ENCODE peak calls at places on chromosomes 4 and X, in six cellular contexts. F is brain microvascular endothelial cell, S is WERI-Rb-1, Q is activated T-cell treated with anti-CD3 and anti-CD28 coated beads for 1 hour, I is cardiac muscle cell, C is germinal center. B is an unnamed sample.

GRCh38 chrX:9310596-9310995 is 154.3 kb upstream of the TBL1X start:
- DNase-seq in I (peak; percentile 15), F (no peak), S (no peak), C (no peak), Q (no peak), B (no peak)

GRCh38 chr4:55169352-55169959 is 44.1 kb upstream of the KDR start:
- DNase-seq in S (no peak), F (peak; percentile 81), Q (no peak), I (no peak), C (no peak), B (no peak)

GRCh38 chrX:132227383-132228112 is 8.3 kb upstream of the RAP2C start:
- DNase-seq in I (peak; percentile 39), S (no peak), C (no peak), F (no peak), Q (no peak), B (no peak)

GRCh38 chrX:110287605-110288004 is 30.3 kb downstream of the AMMECR1 start:
- DNase-seq in I (peak; percentile 41), F (no peak), S (no peak), C (no peak), Q (no peak), B (no peak)

GRCh38 chrX:68829594-68830485 is 1.0 kb downstream of the EFNB1 start:
- DNase-seq in S (no peak), F (no peak), Q (no peak), C (peak; percentile 13), I (peak; percentile 45), B (no peak)

GRCh38 chr4:185369729-185370128 is 26.0 kb downstream of the LRP2BP start:
- DNase-seq in F (no peak), Q (no peak), C (no peak), S (no peak), I (peak; percentile 13), B (no peak)

GRCh38 chr4:145011636-145012035 is 86.4 kb downstream of the ANAPC10 start:
- DNase-seq in I (peak; percentile 65), S (no peak), Q (no peak), C (no peak), F (no peak), B (no peak)

GRCh38 chr4:159927781-159928180 is 824.9 kb downstream of the RAPGEF2 start:
- DNase-seq in S (no peak), I (no peak), Q (no peak), F (no peak), C (no peak), B (no peak)

GRCh38 chr4:82599336-82599735 is 37.5 kb upstream of the TMEM150C start:
- DNase-seq in Q (no peak), C (no peak), F (no peak), S (peak; percentile 41), I (no peak), B (no peak)

GRCh38 chr4:57044279-57044678 is 65.6 kb downstream of the POLR2B start:
- DNase-seq in C (no peak), Q (no peak), I (no peak), F (no peak), S (no peak), B (no peak)

GRCh38 chrX:2715066-2715600 is 24.0 kb downstream of the CD99 start:
- DNase-seq in Q (no peak), S (no peak), C (no peak), F (no peak), I (no peak), B (no peak)

GRCh38 chrX:69014200-69014599 is 151.1 kb downstream of the PJA1 start:
- DNase-seq in C (no peak), I (peak; percentile 90), Q (no peak), F (peak; percentile 27), S (no peak), B (no peak)

GRCh38 chr4:6474053-6474568 is 1.7 kb upstream of the PPP2R2C start:
- DNase-seq in I (no peak), F (no peak), Q (no peak), C (no peak), S (peak; percentile 65), B (no peak)

GRCh38 chrX:38249965-38250364 is 29.3 kb upstream of the SRPX start:
- DNase-seq in I (peak; percentile 57), S (no peak), F (peak; percentile 10), Q (no peak), C (no peak), B (no peak)

GRCh38 chrX:17007134-17007768 is 60.8 kb downstream of the REPS2 start:
- DNase-seq in F (no peak), Q (no peak), I (peak; percentile 34), C (no peak), S (peak; percentile 62), B (no peak)

GRCh38 chr4:85478576-85478975 is 3.6 kb downstream of the ARHGAP24 start:
- DNase-seq in S (no peak), Q (no peak), F (no peak), C (no peak), I (peak; percentile 77), B (no peak)

GRCh38 chr4:89737888-89738287 is 99.1 kb downstream of the SNCA start:
- DNase-seq in S (no peak), Q (no peak), I (peak; percentile 7), C (no peak), F (no peak), B (no peak)

GRCh38 chr4:85825937-85826678 is 351.2 kb downstream of the ARHGAP24 start:
- DNase-seq in F (peak; percentile 46), I (peak; percentile 41), Q (no peak), C (no peak), S (peak; percentile 44), B (no peak)

GRCh38 chrX:101347859-101348451 is 587 bp downstream of the TIMM8A start:
- DNase-seq in Q (no peak), S (no peak), C (no peak), F (no peak), I (peak; percentile 39), B (no peak)

GRCh38 chrX:69161371-69161770 is 3.9 kb downstream of the PJA1 start:
- DNase-seq in I (no peak), C (no peak), Q (no peak), F (no peak), S (no peak), B (no peak)

GRCh38 chrX:130414800-130415199 is 13.0 kb downstream of the RBMX2 start:
- DNase-seq in S (no peak), F (no peak), Q (no peak), I (no peak), C (no peak), B (no peak)

GRCh38 chr4:144350706-144351105 is 210.2 kb upstream of the GYPA start:
- DNase-seq in F (peak; percentile 39), S (no peak), I (peak; percentile 32), C (no peak), Q (no peak), B (no peak)

GRCh38 chrX:115017455-115017854 is at the start of gene IL13RA2:
- DNase-seq in I (no peak), S (no peak), Q (no peak), C (no peak), F (peak; percentile 7), B (no peak)

GRCh38 chr4:956531-957230 is 16.7 kb downstream of the DGKQ start:
- DNase-seq in Q (no peak), I (no peak), S (no peak), F (no peak), C (no peak), B (no peak)

GRCh38 chr4:6758732-6759131 is 23.8 kb upstream of the KIAA0232 start:
- DNase-seq in S (no peak), I (no peak), F (no peak), Q (no peak), C (no peak), B (no peak)

GRCh38 chr4:48472794-48473193 is 10.3 kb upstream of the SLC10A4 start:
- DNase-seq in C (no peak), Q (no peak), F (no peak), S (no peak), I (no peak), B (no peak)

GRCh38 chr4:187167126-187167525 is 443.5 kb upstream of the FAT1 start:
- DNase-seq in Q (no peak), S (no peak), C (no peak), F (no peak), I (no peak), B (no peak)

GRCh38 chr4:37715889-37716402 is 29.8 kb upstream of the RELL1 start:
- DNase-seq in S (no peak), I (peak; percentile 64), C (no peak), F (no peak), Q (no peak), B (no peak)

GRCh38 chrX:130896026-130896425 is 7.0 kb downstream of the ENOX2 start:
- DNase-seq in I (peak; percentile 56), Q (no peak), F (no peak), C (no peak), S (no peak), B (no peak)

GRCh38 chr4:2339458-2340271 is 77.8 kb upstream of the MXD4 start:
- DNase-seq in I (no peak), F (no peak), S (no peak), Q (no peak), C (no peak), B (no peak)

GRCh38 chrX:44239036-44239435 is 104.4 kb downstream of the EFHC2 start:
- DNase-seq in S (no peak), I (no peak), Q (no peak), C (no peak), F (no peak), B (no peak)

GRCh38 chr4:88963817-88964216 is 93.2 kb downstream of the FAM13A start:
- DNase-seq in Q (no peak), S (no peak), F (no peak), I (peak; percentile 70), C (no peak), B (no peak)

GRCh38 chr4:173243917-173244658 is 75.5 kb downstream of the GALNT7 start:
- DNase-seq in S (no peak), C (no peak), I (no peak), Q (no peak), F (no peak), B (no peak)

GRCh38 chrX:25015486-25016360 is at the start of gene ARX:
- DNase-seq in I (peak; percentile 65), S (peak; percentile 71), C (peak; percentile 87), Q (no peak), F (no peak), B (peak; percentile 0)

GRCh38 chr4:8039290-8039689 is 99.6 kb upstream of the AFAP1 start:
- DNase-seq in I (no peak), F (no peak), C (no peak), Q (no peak), S (no peak), B (no peak)

GRCh38 chrX:153521034-153521433 is 3.6 kb downstream of the ATP2B3 start:
- DNase-seq in I (no peak), C (no peak), Q (no peak), F (no peak), S (no peak), B (no peak)

B was measured in C1 segment of cervical spinal cord.